ENCODE peak calls at places on chromosomes 13 and 19, in six cellular contexts. One of them, this sample, is unnamed.

GRCh38 chr13:22915442-22916082 is 265.2 kb upstream of the SGCG start:
- DNase-seq in heart right ventricle: peak; percentile 64
- DNase-seq in lung: peak; percentile 55
- DNase-seq in breast epithelium: no peak
- DNase-seq in uterus: peak; percentile 66
- DNase-seq in GM23338: peak; percentile 84
- DNase-seq in this sample: no peak

GRCh38 chr13:99382428-99383133 is 75.4 kb upstream of the GPR183 start:
- DNase-seq in GM23338: no peak
- DNase-seq in breast epithelium: no peak
- DNase-seq in uterus: no peak
- DNase-seq in heart right ventricle: no peak
- DNase-seq in lung: no peak
- DNase-seq in this sample: no peak

GRCh38 chr19:633786-634639 is 676 bp upstream of the POLRMT start:
- DNase-seq in lung: no peak
- DNase-seq in heart right ventricle: no peak
- DNase-seq in uterus: no peak
- DNase-seq in breast epithelium: no peak
- DNase-seq in GM23338: no peak
- DNase-seq in this sample: no peak

GRCh38 chr19:33767898-33768413 is 28.7 kb upstream of the KCTD15 start:
- DNase-seq in breast epithelium: no peak
- DNase-seq in uterus: no peak
- DNase-seq in lung: no peak
- DNase-seq in GM23338: peak; percentile 92
- DNase-seq in heart right ventricle: no peak
- DNase-seq in this sample: no peak

GRCh38 chr19:48922548-48923490 is 10.7 kb upstream of the DHDH start:
- DNase-seq in breast epithelium: no peak
- DNase-seq in heart right ventricle: no peak
- DNase-seq in uterus: no peak
- DNase-seq in lung: no peak
- DNase-seq in GM23338: no peak
- DNase-seq in this sample: no peak

GRCh38 chr19:46739290-46739771 is 6.5 kb upstream of the FKRP start:
- DNase-seq in uterus: peak; percentile 64
- DNase-seq in heart right ventricle: peak; percentile 82
- DNase-seq in GM23338: no peak
- DNase-seq in lung: no peak
- DNase-seq in breast epithelium: no peak
- DNase-seq in this sample: no peak

GRCh38 chr19:55275851-55276719 is 3.8 kb downstream of the HSPBP1 start:
- DNase-seq in lung: no peak
- DNase-seq in breast epithelium: no peak
- DNase-seq in heart right ventricle: no peak
- DNase-seq in GM23338: no peak
- DNase-seq in uterus: no peak
- DNase-seq in this sample: no peak

GRCh38 chr19:10991076-10991475 is 30.2 kb downstream of the SMARCA4 start:
- DNase-seq in breast epithelium: no peak
- DNase-seq in heart right ventricle: no peak
- DNase-seq in uterus: no peak
- DNase-seq in lung: no peak
- DNase-seq in GM23338: no peak
- DNase-seq in this sample: no peak

GRCh38 chr19:50659318-50660082 is 10.3 kb downstream of the C19orf81 start:
- DNase-seq in lung: no peak
- DNase-seq in uterus: no peak
- DNase-seq in heart right ventricle: no peak
- DNase-seq in GM23338: peak; percentile 45
- DNase-seq in breast epithelium: no peak
- DNase-seq in this sample: no peak

GRCh38 chr19:51341066-51341465 is 873 bp downstream of the VSIG10L start:
- DNase-seq in heart right ventricle: no peak
- DNase-seq in breast epithelium: no peak
- DNase-seq in lung: no peak
- DNase-seq in uterus: no peak
- DNase-seq in GM23338: no peak
- DNase-seq in this sample: no peak

GRCh38 chr13:26867451-26868067 is 107.0 kb upstream of the GPR12 start:
- DNase-seq in lung: no peak
- DNase-seq in breast epithelium: no peak
- DNase-seq in uterus: no peak
- DNase-seq in GM23338: peak; percentile 39
- DNase-seq in heart right ventricle: no peak
- DNase-seq in this sample: no peak

GRCh38 chr13:26872444-26873173 is 112.0 kb upstream of the GPR12 start:
- DNase-seq in heart right ventricle: peak; percentile 60
- DNase-seq in GM23338: peak; percentile 91
- DNase-seq in breast epithelium: no peak
- DNase-seq in uterus: no peak
- DNase-seq in lung: no peak
- DNase-seq in this sample: peak; percentile 17

GRCh38 chr13:26878465-26878864 is 117.9 kb upstream of the GPR12 start:
- DNase-seq in GM23338: no peak
- DNase-seq in uterus: no peak
- DNase-seq in heart right ventricle: no peak
- DNase-seq in lung: no peak
- DNase-seq in breast epithelium: no peak
- DNase-seq in this sample: no peak

GRCh38 chr13:26873174-26873698 is 112.7 kb upstream of the GPR12 start:
- DNase-seq in breast epithelium: no peak
- DNase-seq in uterus: no peak
- DNase-seq in heart right ventricle: no peak
- DNase-seq in GM23338: peak; percentile 40
- DNase-seq in lung: no peak
- DNase-seq in this sample: no peak
- TF ChIP-seq CTCF in breast epithelium: no peak
- TF ChIP-seq CTCF in uterus: no peak
- TF ChIP-seq CTCF in heart right ventricle: no peak
- TF ChIP-seq CTCF in GM23338: no peak
- TF ChIP-seq CTCF in lung: no peak
- TF ChIP-seq CTCF in this sample: no peak

GRCh38 chr19:5308471-5309437 is 31.9 kb downstream of the PTPRS start:
- DNase-seq in uterus: peak; percentile 76
- DNase-seq in breast epithelium: peak; percentile 86
- DNase-seq in heart right ventricle: peak; percentile 54
- DNase-seq in lung: peak; percentile 72
- DNase-seq in GM23338: no peak
- DNase-seq in this sample: no peak

GRCh38 chr19:5306531-5306930 is 34.1 kb downstream of the PTPRS start:
- DNase-seq in lung: no peak
- DNase-seq in GM23338: no peak
- DNase-seq in breast epithelium: no peak
- DNase-seq in uterus: no peak
- DNase-seq in heart right ventricle: no peak
- DNase-seq in this sample: no peak

GRCh38 chr19:5305163-5305562 is 35.4 kb downstream of the PTPRS start:
- DNase-seq in breast epithelium: no peak
- DNase-seq in GM23338: no peak
- DNase-seq in uterus: no peak
- DNase-seq in heart right ventricle: no peak
- DNase-seq in lung: no peak
- DNase-seq in this sample: no peak

GRCh38 chr19:5309438-5310204 is 31.0 kb downstream of the PTPRS start:
- DNase-seq in breast epithelium: no peak
- DNase-seq in uterus: no peak
- DNase-seq in heart right ventricle: no peak
- DNase-seq in GM23338: peak; percentile 57
- DNase-seq in lung: no peak
- DNase-seq in this sample: no peak

GRCh38 chr19:5307655-5308054 is 33.0 kb downstream of the PTPRS start:
- DNase-seq in breast epithelium: no peak
- DNase-seq in lung: no peak
- DNase-seq in heart right ventricle: no peak
- DNase-seq in GM23338: no peak
- DNase-seq in uterus: no peak
- DNase-seq in this sample: no peak
- H3K4me3 ChIP-seq in breast epithelium: no peak overlapping the region
- H3K4me3 ChIP-seq in lung: no peak overlapping the region
- H3K4me3 ChIP-seq in heart right ventricle: no peak overlapping the region
- H3K4me3 ChIP-seq in GM23338: no peak overlapping the region
- H3K4me3 ChIP-seq in uterus: no peak overlapping the region
- H3K4me3 ChIP-seq in this sample: no peak overlapping the region

GRCh38 chr13:79988573-79988972 is 352.4 kb downstream of the SPRY2 start:
- DNase-seq in lung: no peak
- DNase-seq in breast epithelium: no peak
- DNase-seq in GM23338: no peak
- DNase-seq in uterus: no peak
- DNase-seq in heart right ventricle: no peak
- DNase-seq in this sample: no peak
- TF ChIP-seq CTCF in lung: no peak
- TF ChIP-seq CTCF in breast epithelium: no peak
- TF ChIP-seq CTCF in GM23338: no peak
- TF ChIP-seq CTCF in uterus: no peak
- TF ChIP-seq CTCF in heart right ventricle: no peak
- TF ChIP-seq CTCF in this sample: no peak

GRCh38 chr13:108226184-108226583 is 8.0 kb downstream of the ABHD13 start:
- DNase-seq in breast epithelium: no peak
- DNase-seq in GM23338: no peak
- DNase-seq in lung: no peak
- DNase-seq in heart right ventricle: no peak
- DNase-seq in uterus: no peak
- DNase-seq in this sample: no peak
- H3K4me3 ChIP-seq in breast epithelium: no peak overlapping the region
- H3K4me3 ChIP-seq in GM23338: no peak overlapping the region
- H3K4me3 ChIP-seq in lung: no peak overlapping the region
- H3K4me3 ChIP-seq in heart right ventricle: no peak overlapping the region
- H3K4me3 ChIP-seq in uterus: no peak overlapping the region
- H3K4me3 ChIP-seq in this sample: no peak overlapping the region

GRCh38 chr19:16022251-16022650 is 54.0 kb upstream of the TPM4 start:
- DNase-seq in breast epithelium: no peak
- DNase-seq in GM23338: no peak
- DNase-seq in lung: no peak
- DNase-seq in uterus: no peak
- DNase-seq in heart right ventricle: no peak
- DNase-seq in this sample: no peak

GRCh38 chr19:16021796-16022195 is 54.5 kb upstream of the TPM4 start:
- DNase-seq in heart right ventricle: no peak
- DNase-seq in uterus: no peak
- DNase-seq in GM23338: no peak
- DNase-seq in lung: no peak
- DNase-seq in breast epithelium: no peak
- DNase-seq in this sample: no peak

GRCh38 chr19:16024266-16025107 is 51.8 kb upstream of the TPM4 start:
- DNase-seq in heart right ventricle: no peak
- DNase-seq in GM23338: no peak
- DNase-seq in lung: no peak
- DNase-seq in uterus: no peak
- DNase-seq in breast epithelium: no peak
- DNase-seq in this sample: no peak

GRCh38 chr19:16023558-16023915 is 52.8 kb upstream of the TPM4 start:
- DNase-seq in breast epithelium: no peak
- DNase-seq in GM23338: no peak
- DNase-seq in uterus: no peak
- DNase-seq in heart right ventricle: no peak
- DNase-seq in lung: no peak
- DNase-seq in this sample: no peak

GRCh38 chr19:16022681-16023557 is 53.4 kb upstream of the TPM4 start:
- DNase-seq in lung: no peak
- DNase-seq in heart right ventricle: no peak
- DNase-seq in uterus: no peak
- DNase-seq in GM23338: no peak
- DNase-seq in breast epithelium: no peak
- DNase-seq in this sample: no peak
- TF ChIP-seq CTCF in lung: no peak
- TF ChIP-seq CTCF in heart right ventricle: no peak
- TF ChIP-seq CTCF in uterus: no peak
- TF ChIP-seq CTCF in GM23338: no peak
- TF ChIP-seq CTCF in breast epithelium: no peak
- TF ChIP-seq CTCF in this sample: no peak